ENCODE peak calls at places on chromosomes 7 and 10, in five cellular contexts. One of them, this sample, is unnamed.

GRCh38 chr10:7085913-7086589 is 324.8 kb downstream of the SFMBT2 start:
- DNase-seq in lower leg skin: no peak
- DNase-seq in GM12878: no peak
- DNase-seq in sigmoid colon: no peak
- DNase-seq in A549: peak; percentile 11
- DNase-seq in this sample: peak; percentile 5

GRCh38 chr7:80095545-80095944 is 39.1 kb upstream of the GNAI1 start:
- DNase-seq in lower leg skin: no peak
- DNase-seq in GM12878: no peak
- DNase-seq in sigmoid colon: no peak
- DNase-seq in A549: no peak
- DNase-seq in this sample: no peak

GRCh38 chr10:26946103-26946907 is 85.5 kb upstream of the ABI1 start:
- DNase-seq in lower leg skin: peak; percentile 84
- DNase-seq in GM12878: no peak
- DNase-seq in sigmoid colon: no peak
- DNase-seq in A549: no peak
- DNase-seq in this sample: no peak

GRCh38 chr10:33006342-33006887 is 48.4 kb upstream of the ITGB1 start:
- DNase-seq in lower leg skin: no peak
- DNase-seq in GM12878: no peak
- DNase-seq in sigmoid colon: no peak
- DNase-seq in A549: peak; percentile 64
- DNase-seq in this sample: no peak

GRCh38 chr7:131071786-131072504 is 255.7 kb upstream of the MKLN1 start:
- DNase-seq in lower leg skin: no peak
- DNase-seq in GM12878: no peak
- DNase-seq in sigmoid colon: no peak
- DNase-seq in A549: peak; percentile 46
- DNase-seq in this sample: no peak

GRCh38 chr7:83347836-83348482 is 185.3 kb upstream of the PCLO start:
- DNase-seq in lower leg skin: no peak
- DNase-seq in GM12878: no peak
- DNase-seq in sigmoid colon: no peak
- DNase-seq in A549: peak; percentile 23
- DNase-seq in this sample: peak; percentile 20

GRCh38 chr10:99619090-99619800 is 994 bp downstream of the SLC25A28 start:
- DNase-seq in lower leg skin: no peak
- DNase-seq in GM12878: peak; percentile 39
- DNase-seq in sigmoid colon: no peak
- DNase-seq in A549: no peak
- DNase-seq in this sample: no peak

GRCh38 chr10:49596836-49597235 is 13.3 kb upstream of the SLC18A3 start:
- DNase-seq in lower leg skin: no peak
- DNase-seq in GM12878: no peak
- DNase-seq in sigmoid colon: no peak
- DNase-seq in A549: no peak
- DNase-seq in this sample: no peak

GRCh38 chr7:3157541-3158287 is 114.0 kb upstream of the CARD11 start:
- DNase-seq in lower leg skin: no peak
- DNase-seq in GM12878: no peak
- DNase-seq in sigmoid colon: peak; percentile 60
- DNase-seq in A549: no peak
- DNase-seq in this sample: peak; percentile 54

GRCh38 chr7:107559864-107560263 is 3.9 kb downstream of the COG5 start:
- DNase-seq in lower leg skin: no peak
- DNase-seq in GM12878: no peak
- DNase-seq in sigmoid colon: no peak
- DNase-seq in A549: no peak
- DNase-seq in this sample: peak; percentile 15

GRCh38 chr7:138024334-138024691 is 22.4 kb upstream of the CREB3L2 start:
- DNase-seq in lower leg skin: no peak
- DNase-seq in GM12878: no peak
- DNase-seq in sigmoid colon: no peak
- DNase-seq in A549: no peak
- DNase-seq in this sample: no peak

GRCh38 chr10:526651-527312 is 162.7 kb downstream of the DIP2C start:
- DNase-seq in lower leg skin: no peak
- DNase-seq in GM12878: no peak
- DNase-seq in sigmoid colon: peak; percentile 57
- DNase-seq in A549: no peak
- DNase-seq in this sample: no peak

GRCh38 chr7:112770051-112770450 is 20.1 kb downstream of the TMEM168 start:
- DNase-seq in lower leg skin: no peak
- DNase-seq in GM12878: no peak
- DNase-seq in sigmoid colon: no peak
- DNase-seq in A549: no peak
- DNase-seq in this sample: no peak

GRCh38 chr7:149718730-149719049 is 54.7 kb downstream of the ZNF467 start:
- DNase-seq in lower leg skin: peak; percentile 42
- DNase-seq in GM12878: no peak
- DNase-seq in sigmoid colon: no peak
- DNase-seq in A549: no peak
- DNase-seq in this sample: no peak

GRCh38 chr10:132909491-132910071 is 32.8 kb downstream of the CFAP46 start:
- DNase-seq in lower leg skin: no peak
- DNase-seq in GM12878: no peak
- DNase-seq in sigmoid colon: peak; percentile 59
- DNase-seq in A549: no peak
- DNase-seq in this sample: no peak

GRCh38 chr10:58529077-58529728 is 16.5 kb downstream of the BICC1 start:
- DNase-seq in lower leg skin: no peak
- DNase-seq in GM12878: no peak
- DNase-seq in sigmoid colon: no peak
- DNase-seq in A549: no peak
- DNase-seq in this sample: no peak

GRCh38 chr10:31832261-31832660 is 96.4 kb downstream of the ARHGAP12 start:
- DNase-seq in lower leg skin: no peak
- DNase-seq in GM12878: no peak
- DNase-seq in sigmoid colon: no peak
- DNase-seq in A549: no peak
- DNase-seq in this sample: no peak

GRCh38 chr7:133240302-133240701 is 12.6 kb upstream of the EXOC4 start:
- DNase-seq in lower leg skin: no peak
- DNase-seq in GM12878: no peak
- DNase-seq in sigmoid colon: no peak
- DNase-seq in A549: no peak
- DNase-seq in this sample: no peak

GRCh38 chr7:135713836-135714470 is 14.0 kb downstream of the SLC13A4 start:
- DNase-seq in lower leg skin: no peak
- DNase-seq in GM12878: no peak
- DNase-seq in sigmoid colon: no peak
- DNase-seq in A549: no peak
- DNase-seq in this sample: no peak

GRCh38 chr10:116688241-116688711 is 54.1 kb downstream of the HSPA12A start:
- DNase-seq in lower leg skin: no peak
- DNase-seq in GM12878: no peak
- DNase-seq in sigmoid colon: peak; percentile 72
- DNase-seq in A549: no peak
- DNase-seq in this sample: peak; percentile 44

GRCh38 chr7:155201325-155202087 is 96.2 kb upstream of the INSIG1 start:
- DNase-seq in lower leg skin: peak; percentile 68
- DNase-seq in GM12878: no peak
- DNase-seq in sigmoid colon: no peak
- DNase-seq in A549: no peak
- DNase-seq in this sample: no peak

GRCh38 chr10:77016278-77016815 is 621.3 kb downstream of the KCNMA1 start:
- DNase-seq in lower leg skin: no peak
- DNase-seq in GM12878: no peak
- DNase-seq in sigmoid colon: no peak
- DNase-seq in A549: no peak
- DNase-seq in this sample: no peak

GRCh38 chr10:5365940-5366339 is 1.2 kb downstream of the UCN3 start:
- DNase-seq in lower leg skin: no peak
- DNase-seq in GM12878: no peak
- DNase-seq in sigmoid colon: no peak
- DNase-seq in A549: no peak
- DNase-seq in this sample: no peak

GRCh38 chr7:100890640-100891521 is 1.4 kb upstream of the UFSP1 start:
- DNase-seq in lower leg skin: peak; percentile 90
- DNase-seq in GM12878: no peak
- DNase-seq in sigmoid colon: peak; percentile 66
- DNase-seq in A549: no peak
- DNase-seq in this sample: no peak

GRCh38 chr7:15007507-15007906 is 105.0 kb upstream of the DGKB start:
- DNase-seq in lower leg skin: no peak
- DNase-seq in GM12878: no peak
- DNase-seq in sigmoid colon: no peak
- DNase-seq in A549: peak; percentile 22
- DNase-seq in this sample: no peak

GRCh38 chr10:114334301-114334700 is 70.0 kb downstream of the AFAP1L2 start:
- DNase-seq in lower leg skin: no peak
- DNase-seq in GM12878: no peak
- DNase-seq in sigmoid colon: no peak
- DNase-seq in A549: no peak
- DNase-seq in this sample: no peak

GRCh38 chr10:88156341-88156740 is 292.9 kb downstream of the PTEN start:
- DNase-seq in lower leg skin: no peak
- DNase-seq in GM12878: no peak
- DNase-seq in sigmoid colon: no peak
- DNase-seq in A549: no peak
- DNase-seq in this sample: no peak

GRCh38 chr7:152998440-152998839 is 238.9 kb downstream of the ACTR3B start:
- DNase-seq in lower leg skin: no peak
- DNase-seq in GM12878: no peak
- DNase-seq in sigmoid colon: no peak
- DNase-seq in A549: no peak
- DNase-seq in this sample: no peak

GRCh38 chr10:99711129-99711719 is 20.7 kb downstream of the COX15 start:
- DNase-seq in lower leg skin: no peak
- DNase-seq in GM12878: peak; percentile 15
- DNase-seq in sigmoid colon: no peak
- DNase-seq in A549: peak; percentile 57
- DNase-seq in this sample: peak; percentile 8

DNA sequence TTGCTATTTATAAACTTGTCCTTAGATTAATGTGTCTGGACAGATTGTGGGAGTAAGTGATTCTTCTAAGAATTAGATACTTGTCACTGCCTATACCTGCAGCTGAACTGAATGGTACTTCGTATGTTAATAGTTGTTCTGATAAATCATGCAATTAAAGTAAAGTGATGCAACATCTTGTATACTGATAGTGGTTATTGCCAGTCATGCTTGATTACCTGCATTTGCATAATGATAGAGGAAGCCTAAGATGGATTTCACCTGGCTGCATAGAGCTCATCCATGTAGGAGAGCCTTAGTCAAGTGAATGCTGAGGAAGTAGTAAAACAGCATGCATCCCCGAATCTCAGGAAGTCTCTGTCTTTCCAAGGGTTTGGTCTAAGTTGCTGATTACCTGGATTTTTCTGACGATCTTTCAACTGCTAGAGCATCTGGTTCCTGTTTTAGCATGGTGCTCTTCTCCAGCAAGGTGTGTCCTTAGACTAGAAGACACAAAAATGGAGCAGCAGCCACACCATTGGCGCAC is 64.1 kb upstream of the CAPZA2 start:
- DNase-seq in lower leg skin: no peak
- DNase-seq in GM12878: no peak
- DNase-seq in sigmoid colon: no peak
- DNase-seq in A549: no peak
- DNase-seq in this sample: no peak
- TF ChIP-seq POLR2A in lower leg skin: no peak
- TF ChIP-seq POLR2A in GM12878: no peak
- TF ChIP-seq POLR2A in sigmoid colon: no peak
- TF ChIP-seq POLR2A in A549: no peak
- TF ChIP-seq POLR2A in this sample: no peak

GRCh38 chr10:72954596-72955569 is at the start of gene PLA2G12B:
- DNase-seq in lower leg skin: no peak
- DNase-seq in GM12878: no peak
- DNase-seq in sigmoid colon: no peak
- DNase-seq in A549: no peak
- DNase-seq in this sample: no peak
- TF ChIP-seq POLR2A in lower leg skin: no peak
- TF ChIP-seq POLR2A in GM12878: no peak
- TF ChIP-seq POLR2A in sigmoid colon: no peak
- TF ChIP-seq POLR2A in A549: no peak
- TF ChIP-seq POLR2A in this sample: no peak

DNA sequence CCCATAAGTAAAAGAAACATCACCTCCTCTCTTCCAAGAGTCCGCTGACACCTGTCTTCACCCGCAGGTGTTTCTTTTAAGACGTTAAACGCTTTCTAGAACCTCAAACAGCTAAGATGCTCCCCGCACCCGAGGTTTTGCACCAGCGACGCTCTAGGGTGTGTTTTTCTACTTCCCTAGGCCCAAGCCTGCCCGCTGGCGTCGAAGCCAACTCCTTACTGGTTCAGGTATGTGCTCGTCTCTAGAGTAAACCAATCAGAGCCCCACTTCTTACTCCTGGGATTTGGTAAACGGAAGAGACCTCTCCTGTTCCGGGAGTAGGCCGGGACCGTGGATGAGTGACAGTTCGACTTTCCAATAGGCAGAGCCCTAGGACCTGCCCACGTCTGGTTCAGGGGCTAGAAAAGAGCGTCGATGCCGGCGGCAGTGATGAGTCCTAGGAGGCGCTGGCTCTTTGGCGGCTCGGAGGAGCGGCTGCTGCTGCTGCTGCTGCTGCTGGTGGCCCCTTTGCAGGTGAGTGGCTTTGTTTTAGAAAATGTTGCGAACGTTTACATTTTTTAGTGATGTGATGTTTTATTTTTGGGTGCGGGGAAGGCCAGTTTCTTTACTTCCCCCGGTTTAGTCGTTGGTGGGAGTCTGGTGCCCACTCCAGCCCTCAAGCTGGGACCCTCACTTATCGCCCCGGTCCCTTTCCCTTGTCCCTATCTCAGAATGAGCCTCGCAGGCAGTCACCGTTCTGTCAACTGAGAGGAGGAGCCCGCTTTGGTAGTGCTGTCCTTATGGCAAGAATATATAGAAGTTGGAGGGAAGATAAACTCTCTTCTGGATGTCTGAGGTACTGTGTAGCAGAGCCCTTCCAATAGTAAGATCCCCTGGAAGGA is at the start of gene BPGM:
- DNase-seq in lower leg skin: peak; percentile 99
- DNase-seq in GM12878: peak; percentile 100
- DNase-seq in sigmoid colon: peak; percentile 99
- DNase-seq in A549: peak; percentile 100
- DNase-seq in this sample: peak; percentile 84
- TF ChIP-seq POLR2A in lower leg skin: no peak
- TF ChIP-seq POLR2A in GM12878: peak; percentile 99
- TF ChIP-seq POLR2A in sigmoid colon: peak; percentile 92
- TF ChIP-seq POLR2A in A549: peak; percentile 94
- TF ChIP-seq POLR2A in this sample: peak; percentile 88

GRCh38 chr7:94047965-94048364 is 43.8 kb upstream of the BET1 start:
- DNase-seq in lower leg skin: no peak
- DNase-seq in GM12878: no peak
- DNase-seq in sigmoid colon: no peak
- DNase-seq in A549: no peak
- DNase-seq in this sample: no peak

GRCh38 chr7:94053532-94053931 is 49.4 kb upstream of the BET1 start:
- DNase-seq in lower leg skin: no peak
- DNase-seq in GM12878: no peak
- DNase-seq in sigmoid colon: no peak
- DNase-seq in A549: peak; percentile 13
- DNase-seq in this sample: no peak

GRCh38 chr7:94050046-94050445 is 45.9 kb upstream of the BET1 start:
- DNase-seq in lower leg skin: no peak
- DNase-seq in GM12878: peak; percentile 63
- DNase-seq in sigmoid colon: no peak
- DNase-seq in A549: no peak
- DNase-seq in this sample: no peak

GRCh38 chr7:94052398-94053180 is 48.4 kb upstream of the BET1 start:
- DNase-seq in lower leg skin: no peak
- DNase-seq in GM12878: peak; percentile 27
- DNase-seq in sigmoid colon: no peak
- DNase-seq in A549: no peak
- DNase-seq in this sample: no peak

GRCh38 chr7:94049615-94050014 is 45.5 kb upstream of the BET1 start:
- DNase-seq in lower leg skin: no peak
- DNase-seq in GM12878: no peak
- DNase-seq in sigmoid colon: no peak
- DNase-seq in A549: no peak
- DNase-seq in this sample: no peak
- TF ChIP-seq POLR2A in lower leg skin: no peak
- TF ChIP-seq POLR2A in GM12878: no peak
- TF ChIP-seq POLR2A in sigmoid colon: no peak
- TF ChIP-seq POLR2A in A549: no peak
- TF ChIP-seq POLR2A in this sample: no peak

This sample was measured in H54.